ENCODE peak calls at places on chromosomes 2 and 18, in six cellular contexts. Q is neural crest cell, C is fibroblast of mammary gland, N is kidney, F is esophagus squamous epithelium, T is astrocyte of the spinal cord. Z is an unnamed sample.

GRCh38 chr18:59024829-59025228 is 114.9 kb upstream of the SEC11C start:
- DNase-seq in Q (no peak), C (peak), N (no peak), F (no peak), T (peak), Z (no peak)

GRCh38 chr2:143452817-143453462 is 323.7 kb downstream of the ARHGAP15 start:
- DNase-seq in Q (no peak), C (no peak), N (no peak), F (no peak), T (no peak), Z (no peak)

GRCh38 chr2:149080964-149081363 is 42.5 kb downstream of the LYPD6B start:
- DNase-seq in Q (no peak), C (no peak), N (no peak), F (no peak), T (no peak), Z (no peak)

GRCh38 chr2:232210306-232210705 is 168.2 kb upstream of the ALPP start:
- DNase-seq in Q (no peak), C (no peak), N (no peak), F (no peak), T (no peak), Z (no peak)

GRCh38 chr18:28357785-28358401 is 181.0 kb upstream of the CDH2 start:
- DNase-seq in Q (no peak), C (no peak), N (no peak), F (no peak), T (no peak), Z (no peak)

GRCh38 chr18:13211537-13211936 is 7.0 kb upstream of the LDLRAD4 start:
- DNase-seq in Q (no peak), C (no peak), N (no peak), F (no peak), T (no peak), Z (no peak)

GRCh38 chr18:26460449-26461091 is 87.8 kb downstream of the KCTD1 start:
- DNase-seq in Q (no peak), C (no peak), N (no peak), F (no peak), T (peak), Z (no peak)

GRCh38 chr18:10927290-10927979 is 221.9 kb downstream of the PIEZO2 start:
- DNase-seq in Q (no peak), C (peak), N (no peak), F (no peak), T (peak), Z (peak)

GRCh38 chr2:145186303-145186702 is 666.4 kb upstream of the ZEB2 start:
- DNase-seq in Q (no peak), C (peak), N (no peak), F (no peak), T (no peak), Z (no peak)

GRCh38 chr2:233758168-233758567 is 1.9 kb upstream of the UGT1A1 start:
- DNase-seq in Q (no peak), C (no peak), N (no peak), F (no peak), T (no peak), Z (no peak)

GRCh38 chr2:233758849-233759248 is 1.2 kb upstream of the UGT1A1 start:
- DNase-seq in Q (no peak), C (no peak), N (no peak), F (no peak), T (no peak), Z (no peak)

GRCh38 chr2:233760043-233760442 is at the start of gene UGT1A1:
- DNase-seq in Q (no peak), C (no peak), N (no peak), F (no peak), T (no peak), Z (no peak)

GRCh38 chr2:233756429-233757081 is 3.5 kb upstream of the UGT1A1 start:
- DNase-seq in Q (no peak), C (no peak), N (no peak), F (no peak), T (no peak), Z (no peak)

GRCh38 chr2:233754872-233755611 is 5.0 kb upstream of the UGT1A1 start:
- DNase-seq in Q (no peak), C (no peak), N (no peak), F (no peak), T (no peak), Z (no peak)
- TF ChIP-seq CTCF in Q (no peak), C (no peak), N (no peak), F (no peak), T (no peak), Z (no peak)

GRCh38 chr2:85133751-85134254 is 611 bp downstream of the TCF7L1 start:
- DNase-seq in Q (peak), C (peak), N (peak), F (no peak), T (peak), Z (no peak)

GRCh38 chr2:85131116-85131515 is 2.1 kb upstream of the TCF7L1 start:
- DNase-seq in Q (peak), C (peak), N (no peak), F (no peak), T (peak), Z (no peak)

GRCh38 chr2:85132392-85132791 is 800 bp upstream of the TCF7L1 start:
- DNase-seq in Q (no peak), C (no peak), N (no peak), F (no peak), T (no peak), Z (no peak)

GRCh38 chr2:85134255-85135065 is 1.3 kb downstream of the TCF7L1 start:
- DNase-seq in Q (peak), C (peak), N (peak), F (no peak), T (peak), Z (peak)

GRCh38 chr2:85132834-85133637 is at the start of gene TCF7L1:
- DNase-seq in Q (peak), C (peak), N (peak), F (no peak), T (peak), Z (peak)
- TF ChIP-seq CTCF in Q (peak), C (peak), N (peak), F (peak), T (peak), Z (peak)

GRCh38 chr18:79963658-79964329 is 649 bp upstream of the HSBP1L1 start:
- DNase-seq in Q (no peak), C (no peak), N (peak), F (no peak), T (no peak), Z (no peak)

GRCh38 chr18:79961527-79962291 is 2.7 kb upstream of the HSBP1L1 start:
- DNase-seq in Q (no peak), C (peak), N (no peak), F (no peak), T (no peak), Z (no peak)

GRCh38 chr18:79962311-79962710 is 2.1 kb upstream of the HSBP1L1 start:
- DNase-seq in Q (no peak), C (peak), N (no peak), F (no peak), T (peak), Z (no peak)

GRCh38 chr18:79964330-79965118 is at the start of gene HSBP1L1:
- DNase-seq in Q (peak), C (peak), N (peak), F (no peak), T (no peak), Z (no peak)

DNA sequence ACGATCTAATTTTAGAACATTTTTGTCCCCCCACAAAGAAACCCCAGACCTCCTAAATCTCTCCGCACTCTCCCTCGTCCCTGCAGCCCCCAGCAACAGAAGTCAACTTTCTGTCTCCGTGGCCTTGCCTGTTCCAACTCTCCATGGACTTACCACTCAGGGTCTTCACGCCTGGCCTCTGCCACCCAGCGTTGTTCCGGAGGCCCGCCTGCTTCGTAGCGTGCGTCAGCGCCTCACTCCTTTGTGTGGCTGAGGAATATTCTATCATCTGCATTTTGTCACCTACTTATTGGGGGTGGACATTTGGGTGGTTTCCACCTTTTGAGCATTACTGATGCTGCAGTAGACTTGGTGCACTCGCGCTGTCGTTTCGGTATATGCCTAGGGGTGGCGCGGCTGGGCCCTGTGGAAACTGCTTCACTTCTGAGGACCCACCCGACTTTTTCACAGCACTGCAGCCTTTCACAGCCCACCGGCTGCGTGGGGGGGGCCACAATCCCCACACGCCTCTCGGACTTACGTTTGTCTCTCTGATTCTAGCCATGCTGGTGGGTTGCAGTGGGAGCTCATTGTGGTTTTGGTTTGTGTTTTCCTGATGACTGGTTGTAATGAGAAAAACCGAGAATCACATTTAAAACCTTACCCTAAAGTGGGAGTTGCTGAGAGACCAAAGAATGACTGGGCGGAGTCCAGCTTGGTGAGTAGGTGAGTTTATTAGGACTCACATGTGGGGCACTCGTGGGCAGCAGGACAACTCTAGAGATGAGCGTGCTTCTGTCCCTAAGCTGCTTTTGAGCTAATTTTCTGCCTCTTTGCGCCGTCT is 1.4 kb upstream of the HSBP1L1 start:
- DNase-seq in Q (no peak), C (no peak), N (no peak), F (no peak), T (no peak), Z (no peak)
- TF ChIP-seq CTCF in Q (no peak), C (no peak), N (no peak), F (peak), T (no peak), Z (no peak)

DNA sequence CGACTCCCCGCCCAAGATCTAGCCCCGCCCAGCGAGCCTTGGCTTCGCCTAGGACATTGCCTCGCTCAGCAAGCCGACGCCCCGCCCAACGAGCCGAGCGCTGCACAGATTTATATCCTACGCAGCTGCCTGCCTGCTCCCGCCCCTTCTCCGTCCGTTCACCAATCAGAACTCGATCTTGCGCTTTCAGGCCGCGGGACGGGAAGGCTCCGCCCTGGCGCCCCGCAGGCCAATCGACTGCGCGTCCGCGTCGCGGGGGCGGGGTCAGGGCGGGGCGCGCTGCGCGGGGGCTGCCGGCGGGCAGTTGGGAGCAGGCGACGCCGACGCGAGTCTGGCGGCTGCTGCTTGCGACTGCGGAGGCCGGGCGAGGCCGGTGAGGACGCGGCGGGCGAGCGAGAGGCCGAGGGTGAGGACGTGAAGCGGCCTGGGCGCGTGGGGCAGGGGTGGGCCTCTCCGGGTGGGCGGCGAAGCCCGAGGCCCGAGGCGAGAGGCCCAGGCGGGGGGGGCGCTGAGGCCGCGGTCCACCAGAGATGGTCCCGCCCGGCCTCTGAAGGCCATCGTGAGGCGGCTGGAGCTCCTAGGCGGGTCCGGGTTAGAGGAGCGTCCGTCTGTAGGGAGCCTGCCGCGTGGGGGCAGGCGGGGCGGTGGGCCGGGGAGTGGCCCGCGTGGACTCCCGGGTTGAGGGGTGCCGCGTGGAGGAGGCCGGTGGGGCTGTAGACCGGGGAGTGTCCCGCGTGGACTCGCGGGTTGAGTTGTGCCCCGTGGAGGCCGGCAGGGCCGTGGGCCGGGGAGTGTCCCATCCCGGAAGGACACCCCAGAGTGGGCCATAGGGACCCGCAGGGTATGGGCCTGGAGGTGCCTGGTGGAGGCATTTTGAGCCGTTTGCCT is at the start of gene FARP2:
- DNase-seq in Q (peak), C (peak), N (peak), F (peak), T (peak), Z (peak)
- TF ChIP-seq CTCF in Q (no peak), C (no peak), N (no peak), F (no peak), T (no peak), Z (no peak)

DNA sequence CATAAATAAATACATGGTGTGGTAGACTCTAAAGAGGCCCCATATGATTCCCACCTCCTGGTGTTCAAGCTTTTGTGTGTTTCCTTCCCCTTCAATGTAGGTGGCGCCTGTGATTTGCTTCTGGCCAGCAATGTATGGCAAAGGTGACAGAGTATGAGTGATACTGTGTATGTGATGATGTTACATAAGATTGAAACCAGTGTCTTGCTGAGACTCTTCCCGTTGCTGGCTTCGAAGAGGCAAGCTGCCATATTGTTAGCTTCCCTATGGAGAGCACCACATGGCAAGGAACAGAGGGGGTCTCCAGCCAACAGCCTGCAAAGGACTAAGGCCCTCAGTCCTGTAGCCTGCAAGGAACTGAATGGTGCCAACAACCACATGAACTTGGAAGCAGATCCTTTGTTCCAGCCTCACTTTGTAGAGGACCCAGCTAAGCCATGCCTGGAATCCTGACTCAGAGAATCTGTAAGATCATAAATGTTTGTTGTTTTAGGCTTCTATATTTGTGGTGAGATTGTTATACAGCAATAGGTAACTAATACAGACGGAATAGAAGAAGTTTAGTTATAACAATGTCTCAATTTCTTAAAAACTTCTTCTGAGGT is 1.7 kb upstream of the SMAD4 start:
- DNase-seq in Q (no peak), C (peak), N (no peak), F (no peak), T (peak), Z (peak)
- TF ChIP-seq CTCF in Q (no peak), C (peak), N (no peak), F (no peak), T (peak), Z (no peak)

DNA sequence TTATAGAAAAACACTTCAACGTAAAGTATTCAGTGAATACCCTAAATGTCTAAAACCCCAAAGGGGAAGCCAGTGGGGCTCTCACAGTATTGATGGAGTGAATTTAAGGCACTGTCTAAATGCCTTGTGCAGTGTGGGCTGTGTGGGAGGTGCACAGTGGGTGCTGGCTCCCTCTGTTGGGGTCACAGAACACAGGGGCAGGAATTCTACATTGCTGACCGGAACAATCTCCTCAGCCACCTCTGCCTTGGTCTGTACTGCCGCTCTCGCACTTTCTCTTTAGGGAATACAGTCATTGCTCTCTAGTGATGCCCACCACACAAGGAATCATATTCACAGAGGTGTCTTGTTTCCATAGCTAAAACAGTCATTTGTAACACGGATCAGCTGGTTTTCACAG is 45.4 kb downstream of the SPRED2 start:
- DNase-seq in Q (no peak), C (no peak), N (no peak), F (no peak), T (no peak), Z (no peak)
- TF ChIP-seq CTCF in Q (no peak), C (peak), N (no peak), F (no peak), T (no peak), Z (no peak)